ENCODE peak calls at places on chromosome 12, in six cellular contexts. A, X, N, R, G and Z are unnamed samples.

GRCh38 chr12:3743803-3744202 is 9.1 kb downstream of the CRACR2A start:
- DNase-seq in N (no peak), G (no peak), X (no peak), R (peak), A (peak), Z (no peak)

GRCh38 chr12:132813443-132813842 is 15.2 kb downstream of the GOLGA3 start:
- DNase-seq in N (no peak), X (no peak), R (no peak), G (no peak), A (no peak), Z (no peak)

GRCh38 chr12:19085090-19085489 is 44.4 kb upstream of the PLEKHA5 start:
- DNase-seq in X (no peak), N (peak), A (peak), G (no peak), R (no peak), Z (no peak)

GRCh38 chr12:132115500-132115899 is 28.6 kb downstream of the DDX51 start:
- DNase-seq in X (no peak), R (no peak), G (no peak), N (no peak), A (no peak), Z (no peak)

GRCh38 chr12:117742721-117743120 is 226.1 kb downstream of the KSR2 start:
- DNase-seq in R (no peak), X (no peak), G (no peak), A (no peak), N (no peak), Z (no peak)

GRCh38 chr12:27975222-27976136 is 2.9 kb upstream of the PTHLH start:
- DNase-seq in R (no peak), G (no peak), A (peak), X (no peak), N (no peak), Z (no peak)

GRCh38 chr12:27965966-27966365 is 6.6 kb downstream of the PTHLH start:
- DNase-seq in X (no peak), G (no peak), R (no peak), N (no peak), A (no peak), Z (no peak)

GRCh38 chr12:53268637-53269562 is 801 bp downstream of the ESPL1 start:
- DNase-seq in A (no peak), R (no peak), G (no peak), X (no peak), N (peak), Z (no peak)

GRCh38 chr12:41055875-41056577 is 132.1 kb upstream of the PDZRN4 start:
- DNase-seq in G (no peak), N (no peak), A (no peak), X (no peak), R (no peak), Z (no peak)

GRCh38 chr12:9872743-9873142 is 3.6 kb upstream of the CLEC2B start:
- DNase-seq in A (no peak), R (no peak), G (no peak), N (peak), X (no peak), Z (no peak)

GRCh38 chr12:123973552-123974341 is 732 bp downstream of the ZNF664 start:
- DNase-seq in A (peak), N (peak), X (no peak), G (peak), R (peak), Z (no peak)

DNA sequence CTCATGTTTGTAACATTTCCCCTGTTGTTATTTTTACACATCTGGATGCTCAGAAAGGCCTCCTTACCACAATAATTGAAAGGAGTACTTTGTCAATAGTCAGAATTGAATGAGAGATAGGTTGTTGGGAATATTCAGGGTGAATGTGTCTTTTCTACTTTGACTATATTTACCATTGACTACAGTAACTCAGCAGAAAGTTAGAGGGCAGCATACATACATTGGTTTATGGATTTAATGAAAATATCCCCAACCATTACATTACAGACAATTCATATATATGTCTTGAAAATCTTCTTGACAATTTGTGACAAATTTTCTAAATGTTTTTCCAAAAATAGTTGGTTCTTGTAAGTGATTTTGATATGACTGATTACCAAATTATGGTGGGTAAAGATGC is 97.7 kb downstream of the NTS start:
- DNase-seq in R (no peak), A (no peak), N (no peak), X (no peak), G (no peak), Z (no peak)
- TF ChIP-seq CTCF in R (no peak), A (no peak), N (peak), X (peak), G (no peak), Z (no peak)

DNA sequence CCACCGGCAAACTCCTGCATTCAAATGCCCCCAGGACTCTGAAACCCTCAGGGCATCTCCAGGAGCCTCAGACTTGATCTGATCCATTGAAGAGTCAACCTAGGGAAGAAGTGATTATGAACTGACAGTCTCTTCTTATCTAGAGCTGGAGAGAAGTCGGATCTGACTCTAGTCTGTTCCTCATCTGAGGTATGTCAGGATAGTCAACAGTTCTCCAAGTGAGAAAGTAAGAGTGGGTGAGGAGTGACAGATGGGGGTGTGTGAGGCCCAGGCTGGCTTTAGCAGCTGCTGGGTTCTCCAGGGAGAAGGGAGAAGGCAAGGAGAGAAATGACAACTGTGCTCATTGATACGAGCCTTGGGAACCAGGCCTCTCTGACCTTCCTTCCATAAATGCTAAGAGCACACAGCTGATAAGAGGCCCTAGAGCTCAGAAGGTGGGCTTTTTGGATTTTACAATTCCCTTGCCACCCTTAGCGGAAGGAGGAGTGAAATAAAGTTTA is 53.3 kb downstream of the IRAK3 start:
- DNase-seq in A (no peak), G (no peak), R (no peak), X (no peak), N (no peak), Z (no peak)
- H3K4me3 ChIP-seq in A (no peak), G (no peak), R (no peak), X (no peak), N (no peak), Z (no peak)

DNA sequence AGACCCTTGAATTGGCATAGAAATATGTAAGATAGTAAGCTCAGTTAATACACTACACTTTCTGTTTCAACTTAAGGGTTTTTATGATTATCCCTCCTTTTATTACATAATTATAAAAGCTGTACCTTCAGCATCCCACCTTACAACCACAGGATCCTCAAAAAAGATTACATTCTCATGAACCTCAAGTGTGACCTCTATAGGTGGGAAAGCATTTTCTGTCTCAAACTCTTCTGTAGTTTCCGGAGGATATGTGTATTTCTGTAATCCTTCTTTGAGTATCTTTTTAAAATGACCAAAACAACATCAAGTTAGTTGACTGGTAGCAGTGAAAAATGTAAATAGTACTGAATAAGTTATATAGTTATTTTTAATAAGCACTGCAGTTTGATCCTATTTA is 75.9 kb downstream of the DNAI7 start:
- DNase-seq in R (no peak), X (no peak), N (no peak), G (no peak), A (no peak), Z (no peak)
- TF ChIP-seq CTCF in R (no peak), X (no peak), N (peak), G (no peak), A (no peak), Z (no peak)

DNA sequence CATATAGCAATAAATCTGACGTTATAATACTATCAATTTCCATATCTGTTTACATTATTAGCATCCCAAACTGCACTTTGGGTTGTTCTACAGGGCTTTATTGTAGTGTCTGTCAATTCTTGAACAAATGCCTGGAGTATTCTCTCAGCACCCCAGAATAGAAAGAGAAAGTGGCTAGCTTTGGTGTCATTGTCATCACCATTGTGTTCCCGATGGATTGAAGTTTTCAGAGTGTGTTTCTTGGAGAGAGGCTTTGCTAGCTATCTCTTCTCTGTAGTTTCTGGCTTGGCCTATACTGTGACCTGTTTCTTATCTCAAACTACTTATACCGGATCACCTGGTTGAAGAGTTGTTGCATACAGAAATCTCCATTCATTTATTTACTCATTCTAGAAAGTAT is 6.4 kb downstream of the TMEM106C start:
- DNase-seq in A (no peak), G (no peak), R (no peak), N (no peak), X (no peak), Z (no peak)
- H3K4me3 ChIP-seq in A (no peak), G (no peak), R (no peak), N (no peak), X (no peak), Z (no peak)

GRCh38 chr12:114209852-114210251 is 196.1 kb downstream of the TBX5 start:
- DNase-seq in A (no peak), G (no peak), N (no peak), R (no peak), X (no peak), Z (no peak)

GRCh38 chr12:114215766-114216165 is 190.2 kb downstream of the TBX5 start:
- DNase-seq in A (no peak), N (no peak), G (no peak), X (no peak), R (no peak), Z (no peak)

GRCh38 chr12:114218136-114218535 is 187.8 kb downstream of the TBX5 start:
- DNase-seq in N (peak), G (no peak), X (no peak), A (no peak), R (no peak), Z (no peak)

GRCh38 chr12:114213055-114213561 is 192.8 kb downstream of the TBX5 start:
- DNase-seq in A (no peak), G (no peak), X (no peak), R (no peak), N (no peak), Z (no peak)
- TF ChIP-seq CTCF in A (no peak), G (no peak), X (no peak), R (no peak), N (no peak), Z (no peak)

DNA sequence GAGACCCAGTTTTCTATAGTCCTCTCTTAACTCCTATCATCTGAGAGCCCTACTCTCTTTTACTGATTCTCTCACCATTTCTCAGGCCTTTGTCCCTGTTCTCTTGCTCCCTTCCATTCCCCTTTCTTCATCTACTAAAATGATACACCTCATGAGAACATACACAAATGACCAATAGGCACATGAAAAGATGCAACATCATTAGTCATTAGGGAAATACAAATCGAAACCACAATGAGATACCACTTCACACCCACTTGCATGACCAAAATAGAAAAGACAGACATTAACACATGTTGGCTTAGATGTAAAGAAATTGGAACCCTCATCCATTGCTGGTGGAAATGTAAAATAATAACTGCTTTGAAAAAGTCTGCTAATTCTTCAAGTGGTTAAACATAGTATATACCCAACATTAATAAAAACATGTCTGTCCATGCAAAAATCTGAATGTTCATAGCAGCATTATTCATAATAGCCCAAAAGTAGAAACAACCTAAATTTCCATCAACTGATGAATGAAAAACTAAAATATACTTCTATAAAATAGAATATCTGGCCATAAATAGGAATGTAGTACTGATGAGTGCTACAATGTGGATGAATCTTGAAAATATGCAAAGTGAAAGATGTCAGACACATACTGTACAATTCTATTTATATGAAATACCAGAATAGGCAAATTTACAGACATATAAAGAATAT is 66.0 kb downstream of the DENND5B start:
- DNase-seq in N (peak), R (no peak), G (no peak), A (peak), X (no peak), Z (no peak)
- H3K4me3 ChIP-seq in N (no peak), R (no peak), G (no peak), A (no peak), X (no peak), Z (no peak)

DNA sequence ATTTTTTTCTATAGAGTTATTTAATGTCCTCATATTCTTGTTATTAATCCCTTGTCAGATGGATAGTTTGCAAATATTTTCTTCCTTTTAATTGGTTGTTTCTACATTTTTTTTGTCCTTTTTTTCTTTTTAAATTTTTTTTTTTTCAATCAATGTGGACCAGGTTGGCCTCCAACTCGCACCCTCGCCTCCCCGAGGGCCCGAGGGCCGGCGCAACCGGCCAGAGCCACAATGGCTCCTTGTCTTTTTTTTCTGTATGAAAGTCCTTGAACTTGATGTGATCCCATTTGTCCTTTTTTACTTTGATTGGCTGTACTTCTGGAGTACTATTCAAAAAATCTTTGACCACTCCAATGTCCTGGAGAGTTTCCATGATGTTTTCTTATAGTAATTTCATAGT is 17.7 kb upstream of the SLCO1B1 start:
- DNase-seq in G (no peak), X (no peak), A (no peak), R (no peak), N (no peak), Z (no peak)
- TF ChIP-seq CTCF in G (no peak), X (no peak), A (no peak), R (no peak), N (no peak), Z (no peak)

DNA sequence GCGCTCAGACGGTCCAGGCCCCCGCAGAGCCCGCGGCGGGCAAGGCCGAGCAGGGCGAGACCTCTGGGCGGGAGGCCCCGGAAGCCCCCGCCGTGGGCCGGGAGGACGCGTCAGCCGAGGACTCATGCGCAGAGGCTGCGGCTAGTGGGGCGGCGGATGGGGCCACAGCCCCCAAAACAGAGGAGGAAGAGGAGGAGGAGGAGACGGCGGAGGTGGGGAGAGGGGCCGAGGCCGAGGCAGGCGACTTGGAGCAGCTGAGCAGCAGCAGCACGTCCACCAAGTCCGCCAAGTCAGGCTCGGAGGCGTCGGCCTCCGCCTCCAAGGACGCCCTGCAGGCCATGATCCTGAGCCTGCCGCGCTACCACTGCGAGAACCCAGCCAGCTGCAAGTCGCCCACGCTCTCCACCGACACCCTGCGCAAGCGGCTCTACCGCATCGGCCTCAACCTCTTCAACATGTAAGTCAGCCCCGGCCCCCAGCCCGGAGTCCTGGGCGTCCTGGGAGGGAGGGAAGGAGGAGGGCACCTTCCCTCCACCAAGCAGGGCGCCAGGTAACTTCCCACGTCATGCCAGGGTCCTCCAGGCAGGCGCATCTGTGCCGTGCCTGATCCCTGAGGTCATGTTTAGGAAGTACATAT is 72.4 kb downstream of the IQSEC3 start:
- DNase-seq in G (peak), R (no peak), A (peak), X (no peak), N (no peak), Z (no peak)
- H3K4me3 ChIP-seq in G (peak), R (no peak), A (no peak), X (peak), N (no peak), Z (no peak)